ENCODE peak calls at places on chromosomes 5 and 9, in four cellular contexts. W is AG08396; P is stimulated activated CD4-positive, alpha-beta T cell treated with anti-CD3 and anti-CD28 coated beads, Interleukin-2, amount 100 ng/mL, for 48 hours; S is stimulated activated CD8-positive, alpha-beta memory T cell treated with anti-CD3 and anti-CD28 coated beads, Interleukin-7, amount 100 ng/mL, for 1 hour. K is an unnamed sample.

GRCh38 chr5:168046163-168046562 is 245.3 kb upstream of the WWC1 start:
- DNase-seq in W (no peak), P (no peak), S (no peak), K (no peak)

GRCh38 chr5:132777209-132778069 is at the start of gene SEPTIN8:
- DNase-seq in W (peak), P (peak), S (no peak), K (no peak)

GRCh38 chr5:39716532-39716971 is 291.8 kb upstream of the DAB2 start:
- DNase-seq in W (peak), P (peak), S (no peak), K (no peak)

GRCh38 chr5:159010611-159011497 is 88.9 kb downstream of the EBF1 start:
- DNase-seq in W (no peak), P (no peak), S (no peak), K (no peak)

GRCh38 chr5:178308541-178309092 is 76.0 kb upstream of the PHYKPL start:
- DNase-seq in W (no peak), P (no peak), S (no peak), K (no peak)

GRCh38 chr9:33480094-33480493 is 6.4 kb upstream of the NOL6 start:
- DNase-seq in W (no peak), P (no peak), S (no peak), K (no peak)

GRCh38 chr9:108844391-108844790 is 11.4 kb downstream of the ACTL7B start:
- DNase-seq in W (no peak), P (no peak), S (no peak), K (no peak)

GRCh38 chr9:20242767-20243166 is 379.5 kb downstream of the MLLT3 start:
- DNase-seq in W (no peak), P (no peak), S (no peak), K (no peak)

GRCh38 chr5:131394128-131394527 is 130.3 kb downstream of the CDC42SE2 start:
- DNase-seq in W (no peak), P (no peak), S (no peak), K (no peak)

GRCh38 chr5:43106290-43106638 is 14.4 kb upstream of the ZNF131 start:
- DNase-seq in W (peak), P (no peak), S (no peak), K (no peak)

GRCh38 chr5:53430618-53431252 is 49.7 kb upstream of the FST start:
- DNase-seq in W (peak), P (no peak), S (no peak), K (no peak)

GRCh38 chr5:93829346-93829745 is 87.9 kb upstream of the POU5F2 start:
- DNase-seq in W (no peak), P (no peak), S (no peak), K (no peak)

GRCh38 chr5:41404757-41405156 is 105.6 kb downstream of the PLCXD3 start:
- DNase-seq in W (no peak), P (no peak), S (no peak), K (no peak)

K was measured in cortex of kidney.